ENCODE peak calls at places on chromosome 5, in nine cellular contexts. One of them, this sample, is unnamed.

GRCh38 chr5:35345222-35345621 is 114.9 kb upstream of the PRLR start:
- DNase-seq in T-helper 1 cell: no peak
- DNase-seq in fibroblast of lung: peak; percentile 4
- DNase-seq in kidney glomerular epithelial cell: no peak
- DNase-seq in EL: peak; percentile 10
- DNase-seq in HFFc6: no peak
- DNase-seq in iris pigment epithelial cell: no peak
- DNase-seq in NT2/D1: peak; percentile 11
- DNase-seq in tibial artery: no peak
- DNase-seq in this sample: no peak

GRCh38 chr5:116598871-116599270 is 24.2 kb upstream of the SEMA6A start:
- DNase-seq in tibial artery: no peak
- DNase-seq in fibroblast of lung: no peak
- DNase-seq in kidney glomerular epithelial cell: no peak
- DNase-seq in EL: no peak
- DNase-seq in NT2/D1: no peak
- DNase-seq in T-helper 1 cell: no peak
- DNase-seq in iris pigment epithelial cell: no peak
- DNase-seq in HFFc6: no peak
- DNase-seq in this sample: no peak

GRCh38 chr5:179974946-179975712 is 67.4 kb upstream of the TBC1D9B start:
- DNase-seq in T-helper 1 cell: peak; percentile 21
- DNase-seq in iris pigment epithelial cell: peak; percentile 8
- DNase-seq in NT2/D1: no peak
- DNase-seq in tibial artery: no peak
- DNase-seq in fibroblast of lung: peak; percentile 14
- DNase-seq in kidney glomerular epithelial cell: no peak
- DNase-seq in HFFc6: no peak
- DNase-seq in EL: peak; percentile 21
- DNase-seq in this sample: peak; percentile 20

GRCh38 chr5:66620711-66621110 is 24.5 kb downstream of the MAST4 start:
- DNase-seq in tibial artery: no peak
- DNase-seq in fibroblast of lung: no peak
- DNase-seq in HFFc6: no peak
- DNase-seq in NT2/D1: no peak
- DNase-seq in iris pigment epithelial cell: no peak
- DNase-seq in EL: no peak
- DNase-seq in T-helper 1 cell: peak; percentile 77
- DNase-seq in kidney glomerular epithelial cell: no peak
- DNase-seq in this sample: no peak

GRCh38 chr5:107388111-107388861 is 282.5 kb downstream of the EFNA5 start:
- DNase-seq in NT2/D1: no peak
- DNase-seq in kidney glomerular epithelial cell: peak; percentile 85
- DNase-seq in fibroblast of lung: peak; percentile 86
- DNase-seq in HFFc6: peak; percentile 60
- DNase-seq in iris pigment epithelial cell: peak; percentile 93
- DNase-seq in tibial artery: no peak
- DNase-seq in T-helper 1 cell: peak; percentile 45
- DNase-seq in EL: peak; percentile 87
- DNase-seq in this sample: peak; percentile 66

GRCh38 chr5:74616236-74617146 is 24.0 kb downstream of the ENC1 start:
- DNase-seq in HFFc6: no peak
- DNase-seq in tibial artery: no peak
- DNase-seq in kidney glomerular epithelial cell: no peak
- DNase-seq in fibroblast of lung: no peak
- DNase-seq in EL: no peak
- DNase-seq in iris pigment epithelial cell: no peak
- DNase-seq in NT2/D1: no peak
- DNase-seq in T-helper 1 cell: no peak
- DNase-seq in this sample: no peak

GRCh38 chr5:120690621-120691407 is 226.7 kb downstream of the PRR16 start:
- DNase-seq in T-helper 1 cell: no peak
- DNase-seq in kidney glomerular epithelial cell: no peak
- DNase-seq in iris pigment epithelial cell: no peak
- DNase-seq in fibroblast of lung: no peak
- DNase-seq in tibial artery: no peak
- DNase-seq in EL: no peak
- DNase-seq in HFFc6: no peak
- DNase-seq in NT2/D1: no peak
- DNase-seq in this sample: no peak

GRCh38 chr5:90182726-90183125 is 226.8 kb downstream of the CETN3 start:
- DNase-seq in HFFc6: no peak
- DNase-seq in iris pigment epithelial cell: no peak
- DNase-seq in tibial artery: no peak
- DNase-seq in kidney glomerular epithelial cell: no peak
- DNase-seq in fibroblast of lung: no peak
- DNase-seq in T-helper 1 cell: no peak
- DNase-seq in EL: peak; percentile 1
- DNase-seq in NT2/D1: no peak
- DNase-seq in this sample: no peak

GRCh38 chr5:134586866-134587524 is 45.6 kb downstream of the SAR1B start:
- DNase-seq in NT2/D1: peak; percentile 81
- DNase-seq in iris pigment epithelial cell: peak; percentile 73
- DNase-seq in kidney glomerular epithelial cell: peak; percentile 66
- DNase-seq in HFFc6: peak; percentile 72
- DNase-seq in fibroblast of lung: peak; percentile 72
- DNase-seq in tibial artery: peak; percentile 91
- DNase-seq in EL: peak; percentile 75
- DNase-seq in T-helper 1 cell: peak; percentile 83
- DNase-seq in this sample: peak; percentile 86

GRCh38 chr5:57539281-57539701 is 56.7 kb upstream of the ACTBL2 start:
- DNase-seq in NT2/D1: no peak
- DNase-seq in EL: peak; percentile 62
- DNase-seq in fibroblast of lung: peak; percentile 21
- DNase-seq in kidney glomerular epithelial cell: no peak
- DNase-seq in iris pigment epithelial cell: peak; percentile 31
- DNase-seq in T-helper 1 cell: no peak
- DNase-seq in HFFc6: peak; percentile 60
- DNase-seq in tibial artery: no peak
- DNase-seq in this sample: peak; percentile 44

GRCh38 chr5:78483809-78484521 is 123.5 kb downstream of the SCAMP1 start:
- DNase-seq in fibroblast of lung: peak; percentile 58
- DNase-seq in HFFc6: no peak
- DNase-seq in EL: no peak
- DNase-seq in iris pigment epithelial cell: peak; percentile 90
- DNase-seq in kidney glomerular epithelial cell: no peak
- DNase-seq in tibial artery: no peak
- DNase-seq in NT2/D1: no peak
- DNase-seq in T-helper 1 cell: peak; percentile 17
- DNase-seq in this sample: no peak

GRCh38 chr5:152332696-152333095 is 72.4 kb downstream of the NMUR2 start:
- DNase-seq in kidney glomerular epithelial cell: no peak
- DNase-seq in EL: no peak
- DNase-seq in T-helper 1 cell: no peak
- DNase-seq in iris pigment epithelial cell: no peak
- DNase-seq in tibial artery: no peak
- DNase-seq in fibroblast of lung: no peak
- DNase-seq in HFFc6: no peak
- DNase-seq in NT2/D1: no peak
- DNase-seq in this sample: no peak

GRCh38 chr5:142215915-142216681 is 107.5 kb downstream of the NDFIP1 start:
- DNase-seq in HFFc6: peak; percentile 97
- DNase-seq in tibial artery: peak; percentile 91
- DNase-seq in iris pigment epithelial cell: peak; percentile 98
- DNase-seq in kidney glomerular epithelial cell: peak; percentile 97
- DNase-seq in fibroblast of lung: peak; percentile 98
- DNase-seq in T-helper 1 cell: no peak
- DNase-seq in NT2/D1: no peak
- DNase-seq in EL: peak; percentile 98
- DNase-seq in this sample: peak; percentile 96

GRCh38 chr5:127080001-127080478 is 6.7 kb upstream of the C5orf63 start:
- DNase-seq in EL: peak; percentile 11
- DNase-seq in HFFc6: no peak
- DNase-seq in tibial artery: no peak
- DNase-seq in NT2/D1: peak; percentile 51
- DNase-seq in fibroblast of lung: no peak
- DNase-seq in T-helper 1 cell: no peak
- DNase-seq in kidney glomerular epithelial cell: no peak
- DNase-seq in iris pigment epithelial cell: no peak
- DNase-seq in this sample: no peak

GRCh38 chr5:134215757-134216156 is 10.1 kb downstream of the PPP2CA start:
- DNase-seq in HFFc6: no peak
- DNase-seq in T-helper 1 cell: no peak
- DNase-seq in NT2/D1: no peak
- DNase-seq in EL: no peak
- DNase-seq in tibial artery: no peak
- DNase-seq in fibroblast of lung: no peak
- DNase-seq in iris pigment epithelial cell: no peak
- DNase-seq in kidney glomerular epithelial cell: no peak
- DNase-seq in this sample: no peak

GRCh38 chr5:159456722-159457462 is 126.6 kb upstream of the IL12B start:
- DNase-seq in HFFc6: no peak
- DNase-seq in kidney glomerular epithelial cell: peak; percentile 25
- DNase-seq in tibial artery: no peak
- DNase-seq in EL: peak; percentile 44
- DNase-seq in NT2/D1: no peak
- DNase-seq in iris pigment epithelial cell: peak; percentile 53
- DNase-seq in T-helper 1 cell: peak; percentile 78
- DNase-seq in fibroblast of lung: no peak
- DNase-seq in this sample: peak; percentile 40

GRCh38 chr5:77935516-77936364 is 159.6 kb upstream of the TBCA start:
- DNase-seq in EL: peak; percentile 47
- DNase-seq in T-helper 1 cell: peak; percentile 86
- DNase-seq in kidney glomerular epithelial cell: no peak
- DNase-seq in HFFc6: peak; percentile 17
- DNase-seq in fibroblast of lung: peak; percentile 27
- DNase-seq in tibial artery: no peak
- DNase-seq in NT2/D1: no peak
- DNase-seq in iris pigment epithelial cell: no peak
- DNase-seq in this sample: peak; percentile 44

GRCh38 chr5:150036513-150036912 is 36.0 kb downstream of the HMGXB3 start:
- DNase-seq in kidney glomerular epithelial cell: no peak
- DNase-seq in iris pigment epithelial cell: peak; percentile 99
- DNase-seq in NT2/D1: no peak
- DNase-seq in fibroblast of lung: peak; percentile 91
- DNase-seq in T-helper 1 cell: no peak
- DNase-seq in tibial artery: no peak
- DNase-seq in HFFc6: peak; percentile 99
- DNase-seq in EL: peak; percentile 100
- DNase-seq in this sample: peak; percentile 97

GRCh38 chr5:135153661-135154060 is 119.6 kb upstream of the PITX1 start:
- DNase-seq in T-helper 1 cell: no peak
- DNase-seq in HFFc6: no peak
- DNase-seq in tibial artery: no peak
- DNase-seq in kidney glomerular epithelial cell: no peak
- DNase-seq in EL: no peak
- DNase-seq in NT2/D1: no peak
- DNase-seq in fibroblast of lung: no peak
- DNase-seq in iris pigment epithelial cell: no peak
- DNase-seq in this sample: no peak

GRCh38 chr5:151886741-151887261 is 37.9 kb downstream of the GLRA1 start:
- DNase-seq in kidney glomerular epithelial cell: no peak
- DNase-seq in HFFc6: no peak
- DNase-seq in NT2/D1: no peak
- DNase-seq in tibial artery: no peak
- DNase-seq in fibroblast of lung: no peak
- DNase-seq in iris pigment epithelial cell: no peak
- DNase-seq in EL: peak; percentile 52
- DNase-seq in T-helper 1 cell: no peak
- DNase-seq in this sample: no peak

GRCh38 chr5:158115468-158115867 is 256.5 kb upstream of the CLINT1 start:
- DNase-seq in fibroblast of lung: no peak
- DNase-seq in tibial artery: no peak
- DNase-seq in kidney glomerular epithelial cell: no peak
- DNase-seq in EL: no peak
- DNase-seq in T-helper 1 cell: no peak
- DNase-seq in iris pigment epithelial cell: no peak
- DNase-seq in HFFc6: no peak
- DNase-seq in NT2/D1: no peak
- DNase-seq in this sample: peak; percentile 26

GRCh38 chr5:178289438-178289837 is 56.8 kb upstream of the PHYKPL start:
- DNase-seq in iris pigment epithelial cell: no peak
- DNase-seq in kidney glomerular epithelial cell: no peak
- DNase-seq in NT2/D1: no peak
- DNase-seq in EL: no peak
- DNase-seq in fibroblast of lung: no peak
- DNase-seq in T-helper 1 cell: no peak
- DNase-seq in HFFc6: no peak
- DNase-seq in tibial artery: no peak
- DNase-seq in this sample: no peak

GRCh38 chr5:131983244-131983771 is 28.1 kb downstream of the ACSL6 start:
- DNase-seq in iris pigment epithelial cell: no peak
- DNase-seq in T-helper 1 cell: no peak
- DNase-seq in kidney glomerular epithelial cell: no peak
- DNase-seq in HFFc6: no peak
- DNase-seq in tibial artery: no peak
- DNase-seq in fibroblast of lung: no peak
- DNase-seq in NT2/D1: no peak
- DNase-seq in EL: no peak
- DNase-seq in this sample: no peak

GRCh38 chr5:84218546-84218945 is 166.1 kb downstream of the EDIL3 start:
- DNase-seq in EL: peak; percentile 62
- DNase-seq in kidney glomerular epithelial cell: no peak
- DNase-seq in T-helper 1 cell: no peak
- DNase-seq in HFFc6: no peak
- DNase-seq in tibial artery: no peak
- DNase-seq in iris pigment epithelial cell: peak; percentile 26
- DNase-seq in fibroblast of lung: no peak
- DNase-seq in NT2/D1: no peak
- DNase-seq in this sample: no peak

GRCh38 chr5:7330141-7330712 is 65.7 kb upstream of the ADCY2 start:
- DNase-seq in iris pigment epithelial cell: no peak
- DNase-seq in EL: no peak
- DNase-seq in T-helper 1 cell: no peak
- DNase-seq in NT2/D1: no peak
- DNase-seq in fibroblast of lung: no peak
- DNase-seq in kidney glomerular epithelial cell: no peak
- DNase-seq in tibial artery: no peak
- DNase-seq in HFFc6: no peak
- DNase-seq in this sample: no peak

GRCh38 chr5:42962139-42962538 is 78.0 kb downstream of the ANXA2R start:
- DNase-seq in HFFc6: no peak
- DNase-seq in NT2/D1: no peak
- DNase-seq in T-helper 1 cell: no peak
- DNase-seq in fibroblast of lung: no peak
- DNase-seq in iris pigment epithelial cell: no peak
- DNase-seq in EL: no peak
- DNase-seq in tibial artery: no peak
- DNase-seq in kidney glomerular epithelial cell: no peak
- DNase-seq in this sample: no peak

GRCh38 chr5:4027335-4027734 is 431.7 kb downstream of the IRX1 start:
- DNase-seq in NT2/D1: no peak
- DNase-seq in HFFc6: no peak
- DNase-seq in EL: no peak
- DNase-seq in T-helper 1 cell: no peak
- DNase-seq in kidney glomerular epithelial cell: no peak
- DNase-seq in iris pigment epithelial cell: no peak
- DNase-seq in tibial artery: no peak
- DNase-seq in fibroblast of lung: no peak
- DNase-seq in this sample: no peak

GRCh38 chr5:54278979-54279717 is 31.2 kb downstream of the ARL15 start:
- DNase-seq in NT2/D1: no peak
- DNase-seq in fibroblast of lung: no peak
- DNase-seq in HFFc6: no peak
- DNase-seq in tibial artery: no peak
- DNase-seq in T-helper 1 cell: no peak
- DNase-seq in kidney glomerular epithelial cell: no peak
- DNase-seq in iris pigment epithelial cell: no peak
- DNase-seq in EL: no peak
- DNase-seq in this sample: no peak

GRCh38 chr5:74389531-74390305 is 250.8 kb downstream of the ENC1 start:
- DNase-seq in T-helper 1 cell: no peak
- DNase-seq in NT2/D1: no peak
- DNase-seq in EL: no peak
- DNase-seq in iris pigment epithelial cell: no peak
- DNase-seq in tibial artery: no peak
- DNase-seq in HFFc6: no peak
- DNase-seq in fibroblast of lung: no peak
- DNase-seq in kidney glomerular epithelial cell: no peak
- DNase-seq in this sample: no peak

This sample was measured in AG08395.